ENCODE peak calls at places on chromosomes 1 and 21, in five cellular contexts. S is A549, J is spleen, Y is transverse colon, B is endothelial cell of umbilical vein. W is an unnamed sample.

GRCh38 chr1:195096051-195096521 is 1512.2 kb downstream of the KCNT2 start:
- DNase-seq in B (no peak), J (no peak), S (no peak), Y (no peak), W (no peak)

GRCh38 chr1:220281159-220281574 is 8.9 kb upstream of the RAB3GAP2 start:
- DNase-seq in Y (no peak), J (no peak), S (peak), B (peak), W (no peak)

GRCh38 chr1:162590686-162591085 is 29.2 kb downstream of the UAP1 start:
- DNase-seq in B (no peak), Y (no peak), J (no peak), S (no peak), W (no peak)

GRCh38 chr1:40409467-40409866 is 35.9 kb downstream of the SMAP2 start:
- DNase-seq in J (no peak), B (no peak), S (no peak), Y (no peak), W (no peak)

GRCh38 chr1:203165101-203165799 is 10.4 kb downstream of the MYBPH start:
- DNase-seq in B (no peak), Y (no peak), S (no peak), J (no peak), W (no peak)

GRCh38 chr1:176605151-176605550 is 142.2 kb downstream of the PAPPA2 start:
- DNase-seq in S (no peak), J (no peak), B (no peak), Y (no peak), W (no peak)

GRCh38 chr1:61092643-61093042 is 10.3 kb downstream of the NFIA start:
- DNase-seq in Y (no peak), S (no peak), B (no peak), J (no peak), W (no peak)

GRCh38 chr1:234608720-234609527 is 1.1 kb downstream of the IRF2BP2 start:
- DNase-seq in B (peak), J (peak), Y (peak), S (peak), W (peak)

GRCh38 chr1:91502138-91502881 is 1.7 kb downstream of the CDC7 start:
- DNase-seq in J (no peak), B (no peak), Y (no peak), S (no peak), W (no peak)

GRCh38 chr1:107748529-107748928 is 216.5 kb downstream of the VAV3 start:
- DNase-seq in B (no peak), S (peak), Y (no peak), J (no peak), W (no peak)

GRCh38 chr1:225474986-225475820 is 47.4 kb upstream of the LBR start:
- DNase-seq in Y (peak), B (peak), S (peak), J (peak), W (peak)

GRCh38 chr1:33494929-33495328 is 22.5 kb downstream of the ZSCAN20 start:
- DNase-seq in Y (no peak), J (no peak), S (peak), B (no peak), W (no peak)

GRCh38 chr1:247077768-247078314 is 770 bp downstream of the ZNF670 start:
- DNase-seq in J (no peak), Y (no peak), S (no peak), B (peak), W (no peak)

GRCh38 chr21:34857122-34857713 is 188.4 kb downstream of the CLIC6 start:
- DNase-seq in J (no peak), B (peak), S (no peak), Y (no peak), W (no peak)

GRCh38 chr1:24142546-24143431 is at the start of gene IL22RA1:
- DNase-seq in Y (peak), B (no peak), S (peak), J (no peak), W (peak)

GRCh38 chr1:220767312-220768126 is 19.2 kb upstream of the MTARC1 start:
- DNase-seq in J (no peak), Y (no peak), B (no peak), S (no peak), W (peak)

GRCh38 chr1:64962447-64962846 is 3.9 kb downstream of the JAK1 start:
- DNase-seq in J (peak), S (no peak), B (no peak), Y (peak), W (peak)

GRCh38 chr1:180842890-180843289 is 69.8 kb upstream of the KIAA1614 start:
- DNase-seq in S (no peak), Y (no peak), J (no peak), B (no peak), W (no peak)

GRCh38 chr1:66943361-66943969 is 18.7 kb downstream of the MIER1 start:
- DNase-seq in B (peak), S (no peak), Y (no peak), J (no peak), W (no peak)

GRCh38 chr1:39407889-39408640 is 83.4 kb upstream of the BMP8A start:
- DNase-seq in J (no peak), Y (peak), B (no peak), S (no peak), W (peak)
- TF ChIP-seq POLR2A in J (no peak), Y (peak), B (no peak), S (no peak), W (peak)

GRCh38 chr1:3074297-3074741 is 5.3 kb downstream of the PRDM16 start:
- DNase-seq in B (no peak), Y (no peak), J (no peak), S (peak), W (peak)
- TF ChIP-seq POLR2A in B (no peak), Y (no peak), J (no peak), S (no peak), W (peak)

GRCh38 chr1:207321045-207321789 is at the start of gene CD55:
- DNase-seq in J (peak), S (peak), B (peak), Y (peak), W (peak)
- TF ChIP-seq POLR2A in J (peak), S (peak), B (peak), Y (peak), W (peak)

DNA sequence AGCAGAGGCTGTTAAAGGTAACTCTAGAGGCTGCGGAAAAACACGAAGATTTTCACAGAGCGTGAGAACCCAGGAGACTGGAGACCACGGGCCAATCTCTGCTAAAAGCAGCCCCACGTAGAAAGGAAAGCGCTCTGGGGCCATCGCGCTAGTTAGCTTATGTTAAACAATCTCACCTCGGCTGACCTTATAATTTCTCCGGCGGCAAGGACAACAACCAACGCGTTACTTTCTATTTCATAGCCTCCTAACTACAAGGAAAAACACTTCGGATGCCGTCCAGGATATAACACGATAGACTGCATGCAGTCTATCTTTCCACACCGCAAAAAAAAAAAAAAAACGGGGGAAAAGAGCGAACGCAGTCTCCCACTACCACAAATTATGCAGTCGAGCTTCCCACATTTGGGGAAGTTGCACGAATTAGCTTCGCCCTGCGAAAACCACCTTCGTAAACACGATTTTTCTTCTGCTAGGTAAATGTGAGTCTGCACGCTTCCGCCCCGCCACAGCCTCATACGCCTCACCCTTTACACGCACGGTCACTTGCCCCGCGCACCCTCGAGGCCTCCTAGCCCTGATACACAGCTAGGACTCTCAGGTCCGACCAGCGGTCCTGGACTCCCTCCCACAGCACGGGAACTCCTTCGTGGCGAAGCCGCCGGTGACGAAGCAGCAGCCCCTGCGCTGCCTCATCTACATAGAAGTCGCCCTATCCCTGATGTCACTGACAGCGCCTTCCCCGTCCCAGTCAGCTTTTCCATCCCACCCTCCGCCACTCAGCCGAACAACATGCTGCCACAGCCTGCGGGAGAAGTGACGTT is 87.8 kb downstream of the PRKAB2 start:
- DNase-seq in Y (peak), J (peak), S (peak), B (peak), W (peak)
- TF ChIP-seq POLR2A in Y (peak), J (no peak), S (peak), B (peak), W (peak)

DNA sequence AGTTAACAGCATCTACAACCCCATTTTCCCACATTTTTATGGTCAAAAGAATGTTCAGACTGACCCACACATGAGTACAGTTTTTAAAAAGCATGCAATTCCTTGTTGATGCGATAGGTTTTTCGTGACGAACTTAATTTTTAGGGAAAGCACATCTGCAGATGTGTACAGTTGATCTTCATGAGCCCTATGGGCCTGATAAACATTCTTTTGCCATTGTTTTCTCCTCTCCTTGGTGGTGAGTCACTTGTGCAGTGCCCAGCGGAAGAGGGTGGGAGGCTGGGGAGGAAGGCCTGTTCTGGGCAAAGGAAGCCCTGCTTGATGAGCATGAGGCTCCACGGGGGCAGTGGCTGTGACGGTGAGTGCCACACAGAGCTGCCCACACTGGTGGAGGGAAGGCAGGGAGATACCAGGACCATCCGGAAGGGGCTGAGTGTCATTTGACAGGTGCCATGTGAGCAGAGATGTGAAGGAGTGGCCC is 5.3 kb downstream of the ARF1 start:
- DNase-seq in Y (peak), J (peak), B (peak), S (no peak), W (peak)
- TF ChIP-seq POLR2A in Y (no peak), J (no peak), B (no peak), S (no peak), W (no peak)

DNA sequence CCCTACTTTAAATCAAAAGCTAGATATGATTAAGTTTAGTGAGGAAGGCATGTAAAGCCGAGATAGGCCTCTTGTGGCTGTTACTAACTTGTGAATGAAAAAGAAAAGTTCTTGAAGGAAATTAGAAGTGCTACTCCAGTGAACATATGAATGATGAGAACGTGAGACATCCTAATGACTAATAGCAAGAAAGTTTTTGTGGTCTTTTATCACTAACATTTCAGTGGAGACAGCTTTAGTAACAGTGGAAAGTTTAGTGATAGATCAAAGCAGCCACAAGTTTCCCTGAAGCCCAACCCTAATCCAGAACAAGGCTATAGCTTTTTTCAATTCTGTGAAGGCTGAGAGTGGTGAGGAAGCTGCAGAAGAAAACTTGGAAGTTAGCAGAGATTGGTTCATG is 73.6 kb upstream of the LRRC8B start:
- DNase-seq in S (no peak), J (no peak), B (no peak), Y (no peak), W (no peak)
- TF ChIP-seq POLR2A in S (no peak), J (no peak), B (no peak), Y (no peak), W (no peak)

GRCh38 chr1:72526926-72527325 is 244.6 kb upstream of the NEGR1 start:
- DNase-seq in B (no peak), Y (no peak), J (no peak), S (no peak), W (no peak)
- TF ChIP-seq POLR2A in B (no peak), Y (no peak), J (no peak), S (no peak), W (no peak)

GRCh38 chr1:45545019-45545493 is 5.6 kb upstream of the AKR1A1 start:
- DNase-seq in S (no peak), Y (no peak), J (no peak), B (peak), W (no peak)

GRCh38 chr1:45545553-45546310 is 4.9 kb upstream of the AKR1A1 start:
- DNase-seq in S (no peak), B (no peak), Y (no peak), J (no peak), W (no peak)

GRCh38 chr1:45542591-45542990 is 8.0 kb upstream of the AKR1A1 start:
- DNase-seq in S (no peak), J (no peak), Y (peak), B (no peak), W (peak)

GRCh38 chr1:45544530-45544929 is 6.1 kb upstream of the AKR1A1 start:
- DNase-seq in B (no peak), S (no peak), J (no peak), Y (no peak), W (no peak)

GRCh38 chr1:45543599-45544417 is 6.8 kb upstream of the AKR1A1 start:
- DNase-seq in Y (peak), B (peak), S (no peak), J (peak), W (peak)
- TF ChIP-seq POLR2A in Y (no peak), B (no peak), S (no peak), J (no peak), W (no peak)